ENCODE peak calls at places on chromosome 18, in five cellular contexts. U is fibroblast of lung, R is GM23338, A is Karpas-422, J is neural progenitor cell. B is an unnamed sample.

GRCh38 chr18:67672142-67672541 is 155.6 kb upstream of the DSEL start:
- DNase-seq in R (no peak), U (no peak), J (no peak), A (no peak), B (no peak)

GRCh38 chr18:26091047-26091630 is 726 bp upstream of the SS18 start:
- DNase-seq in J (no peak), U (no peak), R (peak; percentile 54), A (no peak), B (peak; percentile 85)

GRCh38 chr18:69401475-69402218 is 959 bp downstream of the DOK6 start:
- DNase-seq in U (peak; percentile 41), A (no peak), R (peak; percentile 31), J (peak; percentile 39), B (peak; percentile 90)

GRCh38 chr18:45806226-45806625 is 19.2 kb upstream of the SIGLEC15 start:
- DNase-seq in J (no peak), A (no peak), R (no peak), U (peak; percentile 46), B (no peak)

GRCh38 chr18:80105369-80106167 is 3.5 kb upstream of the ADNP2 start:
- DNase-seq in J (no peak), R (no peak), A (no peak), U (no peak), B (no peak)

GRCh38 chr18:36544036-36544725 is 246.7 kb downstream of the FHOD3 start:
- DNase-seq in R (no peak), A (no peak), U (no peak), J (no peak), B (peak; percentile 79)

GRCh38 chr18:33755918-33756590 is 178.0 kb downstream of the ASXL3 start:
- DNase-seq in U (peak; percentile 98), A (no peak), R (no peak), J (no peak), B (peak; percentile 38)

GRCh38 chr18:42038936-42039335 is 83.9 kb downstream of the PIK3C3 start:
- DNase-seq in U (peak; percentile 59), J (no peak), R (peak; percentile 10), A (no peak), B (peak; percentile 83)

GRCh38 chr18:63553117-63553516 is 10.9 kb downstream of the SERPINB12 start:
- DNase-seq in A (no peak), J (no peak), R (no peak), U (peak; percentile 18), B (peak; percentile 23)

GRCh38 chr18:59141294-59142068 is 1.8 kb downstream of the SEC11C start:
- DNase-seq in A (peak; percentile 79), J (no peak), U (no peak), R (no peak), B (peak; percentile 31)

GRCh38 chr18:50559750-50560680 is at the start of gene MAPK4:
- DNase-seq in J (peak; percentile 79), A (no peak), R (peak; percentile 71), U (peak; percentile 2), B (peak; percentile 91)

GRCh38 chr18:42545825-42546224 is 569.7 kb downstream of the RIT2 start:
- DNase-seq in R (no peak), U (peak; percentile 23), A (no peak), J (no peak), B (peak; percentile 45)

GRCh38 chr18:68779169-68779568 is 18.7 kb upstream of the CCDC102B start:
- DNase-seq in J (no peak), A (no peak), U (peak; percentile 95), R (no peak), B (no peak)

GRCh38 chr18:54075681-54076080 is 148.8 kb downstream of the MBD2 start:
- DNase-seq in U (no peak), A (no peak), J (no peak), R (no peak), B (no peak)

GRCh38 chr18:63292844-63293683 is 26.5 kb downstream of the BCL2 start:
- DNase-seq in R (no peak), A (peak; percentile 64), J (no peak), U (no peak), B (no peak)

GRCh38 chr18:50279752-50280151 is 1.6 kb downstream of the MBD1 start:
- DNase-seq in U (no peak), A (no peak), J (no peak), R (no peak), B (no peak)

GRCh38 chr18:32919799-32920198 is 147.0 kb upstream of the KLHL14 start:
- DNase-seq in J (peak; percentile 83), U (no peak), A (peak; percentile 94), R (peak; percentile 92), B (no peak)

GRCh38 chr18:78105611-78106010 is 856.0 kb downstream of the GALR1 start:
- DNase-seq in U (no peak), A (no peak), J (no peak), R (no peak), B (no peak)

GRCh38 chr18:48879008-48879431 is 71.7 kb downstream of the SMAD7 start:
- DNase-seq in U (no peak), J (no peak), R (peak; percentile 64), A (no peak), B (peak; percentile 23)

GRCh38 chr18:42108071-42108470 is 153.0 kb downstream of the PIK3C3 start:
- DNase-seq in U (no peak), A (no peak), J (peak; percentile 19), R (no peak), B (no peak)

GRCh38 chr18:31679133-31679731 is 5.1 kb downstream of the B4GALT6 start:
- DNase-seq in U (peak; percentile 65), A (no peak), J (no peak), R (no peak), B (peak; percentile 83)

GRCh38 chr18:55753643-55754255 is 165.8 kb upstream of the TCF4 start:
- DNase-seq in R (no peak), J (no peak), U (peak; percentile 18), A (no peak), B (peak; percentile 71)

GRCh38 chr18:57839942-57840381 is 36.8 kb upstream of the ATP8B1 start:
- DNase-seq in A (no peak), R (no peak), J (no peak), U (peak; percentile 62), B (peak; percentile 76)
- H3K27ac ChIP-seq in A (no peak overlapping the region), R (no peak overlapping the region), J (no peak overlapping the region), U (peak overlapping the region; percentile 6), B (peak overlapping the region; percentile 84)

GRCh38 chr18:12336887-12337286 is 28.8 kb downstream of the TUBB6 start:
- DNase-seq in U (peak; percentile 46), R (peak; percentile 57), A (no peak), J (no peak), B (no peak)
- H3K36me3 ChIP-seq in U (peaks cover 10% of the 10 kb centered on the region), R (no peaks in the 10 kb centered on the region), A (peaks cover 18% of the 10 kb centered on the region), J (peaks cover 14% of the 10 kb centered on the region), B (peaks cover 21% of the 10 kb centered on the region)

DNA sequence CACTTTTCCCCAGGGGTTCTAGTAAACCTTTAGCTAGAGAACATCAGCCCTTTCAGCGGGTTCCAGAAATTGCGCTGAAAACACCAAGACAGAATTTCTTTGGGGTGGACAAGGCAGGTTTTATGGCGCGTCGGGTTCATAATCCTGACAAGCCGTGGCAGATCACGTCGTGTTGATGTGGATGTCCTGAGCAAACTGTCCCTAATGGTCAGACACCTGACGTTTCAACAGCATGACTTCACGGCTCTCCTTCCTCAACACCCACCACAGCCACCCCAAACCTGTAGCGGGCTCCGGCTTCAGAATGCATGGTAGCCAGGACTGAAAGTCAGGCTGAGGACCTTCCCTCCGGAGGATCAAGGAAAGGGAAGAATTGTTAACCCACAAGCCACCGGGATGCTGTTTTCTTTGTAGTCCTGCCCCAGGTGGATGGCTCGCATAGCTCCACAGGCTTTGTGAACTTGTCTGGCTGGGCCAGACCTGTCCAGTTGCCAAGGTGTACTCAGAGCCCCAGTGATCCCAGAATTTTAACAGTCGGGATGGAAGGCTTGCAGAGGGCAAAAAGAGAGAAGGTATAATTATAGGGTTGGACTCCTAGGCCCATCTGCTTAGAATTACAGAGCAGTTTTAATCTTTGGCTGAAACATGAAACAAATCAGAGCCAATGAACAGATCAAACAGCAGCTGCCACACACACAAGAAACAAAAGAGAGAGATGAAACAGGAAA is 1.5 kb downstream of the APCDD1 start:
- DNase-seq in R (peak; percentile 27), A (no peak), J (peak; percentile 20), U (no peak), B (no peak)
- H2AFZ ChIP-seq in R (no peak overlapping the region), A (no peak overlapping the region), J (no peak overlapping the region), U (peak overlapping the region; percentile 10), B (no peak overlapping the region)

GRCh38 chr18:2970762-2971659 is 41.9 kb downstream of the LPIN2 start:
- DNase-seq in A (no peak), U (no peak), J (no peak), R (no peak), B (no peak)

GRCh38 chr18:2967820-2968219 is 45.1 kb downstream of the LPIN2 start:
- DNase-seq in U (no peak), A (no peak), J (no peak), R (peak; percentile 24), B (no peak)

GRCh38 chr18:2970344-2970743 is 42.6 kb downstream of the LPIN2 start:
- DNase-seq in U (no peak), J (no peak), R (no peak), A (no peak), B (no peak)

GRCh38 chr18:2968559-2968958 is 44.4 kb downstream of the LPIN2 start:
- DNase-seq in A (no peak), J (no peak), R (no peak), U (no peak), B (no peak)

DNA sequence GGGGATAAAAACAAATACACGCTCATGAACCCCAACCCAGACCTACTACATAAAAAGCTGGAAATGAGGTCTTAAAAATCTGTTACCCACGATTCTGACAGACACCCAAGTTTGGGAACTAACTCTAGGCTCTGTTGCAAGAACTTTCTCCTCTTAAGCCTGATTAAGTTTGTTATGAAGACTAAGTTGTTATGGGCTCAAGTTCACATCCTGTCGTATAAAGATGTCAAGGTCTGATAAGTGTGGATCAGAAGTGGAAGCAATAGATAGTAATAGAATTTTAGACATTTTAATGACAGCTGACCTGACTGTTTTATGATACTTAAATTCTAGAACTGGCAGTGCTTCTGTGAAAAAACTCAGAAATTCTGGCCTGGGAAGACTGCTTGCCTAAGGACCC is 43.2 kb downstream of the LPIN2 start:
- DNase-seq in R (no peak), A (no peak), J (no peak), U (no peak), B (no peak)
- H3K27ac ChIP-seq in R (no peak overlapping the region), A (no peak overlapping the region), J (no peak overlapping the region), U (no peak overlapping the region), B (no peak overlapping the region)

GRCh38 chr18:9132628-9133027 is 4.0 kb upstream of the ANKRD12 start:
- DNase-seq in A (no peak), U (no peak), J (no peak), R (no peak), B (no peak)
- H3K36me3 ChIP-seq in A (peaks cover 54% of the 10 kb centered on the region), U (peaks cover 6% of the 10 kb centered on the region), J (peaks cover 17% of the 10 kb centered on the region), R (peaks cover 20% of the 10 kb centered on the region), B (peaks cover 53% of the 10 kb centered on the region)

GRCh38 chr18:6389005-6389404 is 25.7 kb downstream of the L3MBTL4 start:
- DNase-seq in R (no peak), J (no peak), U (no peak), A (no peak), B (no peak)
- H2AFZ ChIP-seq in R (no peak overlapping the region), J (no peak overlapping the region), U (no peak overlapping the region), A (no peak overlapping the region), B (no peak overlapping the region)

DNA sequence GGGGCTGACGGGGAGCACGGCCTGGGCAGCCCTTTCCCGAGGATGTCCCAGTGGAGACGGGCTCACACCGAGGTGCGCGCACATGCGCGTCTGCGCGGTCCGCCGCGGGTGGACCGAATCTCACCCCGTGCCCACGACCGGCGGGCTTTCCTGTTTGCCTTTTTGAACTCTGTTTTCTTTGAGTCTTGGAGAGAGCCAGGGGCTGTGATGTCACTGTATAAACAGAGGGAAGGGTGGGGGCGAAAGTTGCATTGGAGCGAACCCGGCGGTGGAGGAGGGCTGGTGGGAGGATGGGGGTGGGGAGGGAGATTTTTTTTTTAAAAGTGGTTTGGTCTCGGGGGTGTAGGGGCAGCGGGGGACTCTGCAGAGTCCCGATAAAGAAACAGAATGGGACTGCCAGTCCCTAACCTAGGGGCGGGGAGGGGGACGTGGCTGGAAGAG is 141.2 kb upstream of the CTAGE1 start:
- DNase-seq in J (peak; percentile 49), U (peak; percentile 79), A (no peak), R (peak; percentile 40), B (peak; percentile 92)
- H3K27ac ChIP-seq in J (no peak overlapping the region), U (peak overlapping the region; percentile 47), A (no peak overlapping the region), R (no peak overlapping the region), B (peak overlapping the region; percentile 94)